ENCODE peak calls at places on chromosomes 11 and 22, in nine cellular contexts. F is left ventricle myocardium inferior, H is astrocyte of the cerebellum, Y is right lobe of liver, P is dorsolateral prefrontal cortex, D is mucosa of descending colon, W is GM06990, V is IMR-90, B is upper lobe of right lung. U is an unnamed sample.

GRCh38 chr11:57729479-57729878 is 11.8 kb upstream of the SELENOH start:
- DNase-seq in V (no peak), D (no peak), F (no peak), H (no peak), P (no peak), W (no peak), B (no peak), Y (no peak), U (no peak)

GRCh38 chr11:76768091-76769047 is 14.8 kb upstream of the TSKU start:
- DNase-seq in D (peak), P (no peak), W (no peak), Y (peak), F (peak), B (peak), V (no peak), H (no peak), U (peak)

GRCh38 chr22:21807545-21807944 is 59.9 kb downstream of the MAPK1 start:
- DNase-seq in Y (no peak), V (peak), P (no peak), B (no peak), W (no peak), F (no peak), H (no peak), D (no peak), U (no peak)

GRCh38 chr11:47724041-47724729 is 9.0 kb upstream of the AGBL2 start:
- DNase-seq in B (no peak), Y (peak), F (no peak), P (no peak), W (no peak), D (peak), V (peak), H (peak), U (no peak)

GRCh38 chr22:35944458-35944857 is 84.2 kb downstream of the RBFOX2 start:
- DNase-seq in F (no peak), W (no peak), D (no peak), P (no peak), H (no peak), V (no peak), Y (no peak), B (no peak), U (no peak)

GRCh38 chr22:40383905-40384304 is 13.5 kb downstream of the SGSM3 start:
- DNase-seq in B (no peak), P (no peak), F (no peak), H (no peak), V (peak), W (no peak), D (no peak), Y (no peak), U (no peak)

GRCh38 chr11:75566763-75567279 is 4.8 kb downstream of the SERPINH1 start:
- DNase-seq in Y (no peak), P (no peak), B (no peak), H (no peak), V (no peak), F (no peak), W (no peak), D (no peak), U (no peak)

GRCh38 chr22:20421507-20421874 is 16.1 kb downstream of the SCARF2 start:
- DNase-seq in B (peak), F (no peak), Y (no peak), D (no peak), V (no peak), W (no peak), P (no peak), H (no peak), U (no peak)

GRCh38 chr11:23570828-23571227 is 710.6 kb upstream of the CCDC179 start:
- DNase-seq in Y (no peak), B (no peak), W (no peak), H (no peak), F (no peak), P (no peak), V (peak), D (no peak), U (no peak)

GRCh38 chr22:24059793-24060192 is 48.7 kb downstream of the CABIN1 start:
- DNase-seq in Y (no peak), P (no peak), F (no peak), W (no peak), V (no peak), D (no peak), B (no peak), H (no peak), U (no peak)

GRCh38 chr22:38348751-38349496 is 31.7 kb upstream of the CSNK1E start:
- DNase-seq in B (peak), W (no peak), V (no peak), H (no peak), P (no peak), Y (peak), D (peak), F (no peak), U (no peak)

GRCh38 chr11:83238111-83238510 is 44.6 kb downstream of the ANKRD42 start:
- DNase-seq in V (peak), H (no peak), Y (no peak), B (no peak), W (no peak), D (no peak), F (no peak), P (no peak), U (no peak)

GRCh38 chr11:120819437-120819836 is 204.5 kb upstream of the TBCEL start:
- DNase-seq in V (no peak), P (no peak), Y (no peak), D (no peak), B (no peak), H (no peak), W (no peak), F (no peak), U (no peak)

GRCh38 chr11:117874910-117875396 is 1.5 kb downstream of the FXYD6 start:
- DNase-seq in V (no peak), B (no peak), H (no peak), W (no peak), D (no peak), Y (no peak), F (no peak), P (no peak), U (no peak)

GRCh38 chr11:12253843-12254281 is 123.5 kb upstream of the PARVA start:
- DNase-seq in W (no peak), B (no peak), Y (peak), P (no peak), V (no peak), D (peak), F (no peak), H (no peak), U (no peak)

GRCh38 chr11:62012451-62013265 is 45.2 kb upstream of the FTH1 start:
- DNase-seq in F (no peak), B (peak), D (no peak), W (no peak), H (no peak), P (no peak), V (peak), Y (no peak), U (no peak)

GRCh38 chr11:57567210-57567511 is 311 bp downstream of the UBE2L6 start:
- DNase-seq in B (no peak), F (no peak), W (no peak), Y (no peak), D (no peak), P (no peak), H (no peak), V (peak), U (peak)

GRCh38 chr11:130527648-130528300 is 79.3 kb downstream of the ADAMTS15 start:
- DNase-seq in W (no peak), Y (no peak), H (no peak), F (peak), P (no peak), V (peak), D (no peak), B (no peak), U (no peak)

GRCh38 chr11:123577081-123577598 is 77.3 kb downstream of the SCN3B start:
- DNase-seq in B (peak), F (peak), V (peak), W (peak), Y (peak), D (peak), P (peak), H (no peak), U (peak)

GRCh38 chr22:22099833-22100812 is 117.5 kb upstream of the TOP3B start:
- DNase-seq in P (no peak), D (no peak), H (no peak), V (peak), B (no peak), F (no peak), Y (no peak), W (no peak), U (peak)

GRCh38 chr11:76075699-76076098 is 130.6 kb downstream of the WNT11 start:
- DNase-seq in F (no peak), Y (no peak), P (no peak), V (peak), H (no peak), W (no peak), B (no peak), D (no peak), U (no peak)

GRCh38 chr11:94142308-94143277 is 14.0 kb downstream of the PANX1 start:
- DNase-seq in V (no peak), H (no peak), B (no peak), P (no peak), D (no peak), Y (no peak), W (no peak), F (no peak), U (no peak)

GRCh38 chr22:36546092-36546804 is 17.3 kb upstream of the EIF3D start:
- DNase-seq in Y (peak), P (peak), W (no peak), H (peak), D (no peak), V (peak), B (no peak), F (peak), U (peak)

GRCh38 chr22:39457546-39458442 is 982 bp downstream of the MGAT3 start:
- DNase-seq in D (no peak), P (no peak), B (no peak), H (no peak), Y (no peak), V (no peak), F (no peak), W (no peak), U (peak)

GRCh38 chr11:44596541-44597276 is 31.2 kb downstream of the CD82 start:
- DNase-seq in P (peak), B (no peak), H (peak), F (no peak), D (no peak), V (no peak), W (peak), Y (no peak), U (peak)

GRCh38 chr11:56932572-56933235 is 56.0 kb upstream of the OR5AK2 start:
- DNase-seq in H (peak), P (no peak), F (no peak), W (no peak), Y (no peak), D (no peak), V (peak), B (no peak), U (no peak)

GRCh38 chr22:29625090-29625825 is 21.8 kb downstream of the NF2 start:
- DNase-seq in F (no peak), V (peak), B (no peak), H (peak), P (peak), W (no peak), Y (no peak), D (no peak), U (peak)

GRCh38 chr11:113470233-113470632 is 5.0 kb downstream of the DRD2 start:
- DNase-seq in D (no peak), B (no peak), W (no peak), F (no peak), V (no peak), Y (no peak), P (no peak), H (no peak), U (no peak)

GRCh38 chr11:37849731-37850130 is 1251.7 kb upstream of the RAG2 start:
- DNase-seq in D (no peak), W (no peak), P (no peak), F (no peak), Y (no peak), H (no peak), B (no peak), V (no peak), U (no peak)

GRCh38 chr11:132973686-132974085 is 558.6 kb downstream of the OPCML start:
- DNase-seq in V (no peak), Y (no peak), P (no peak), F (no peak), W (no peak), B (no peak), D (no peak), H (no peak), U (no peak)

GRCh38 chr11:60844045-60844869 is 2.3 kb downstream of the CCDC86 start:
- DNase-seq in W (no peak), B (no peak), H (no peak), F (no peak), D (no peak), V (peak), Y (no peak), P (no peak), U (no peak)

GRCh38 chr11:65573391-65574146 is 1.2 kb downstream of the FAM89B start:
- DNase-seq in W (no peak), B (no peak), V (no peak), D (peak), Y (no peak), P (no peak), H (no peak), F (no peak), U (no peak)

GRCh38 chr22:27879923-27880322 is 39.1 kb downstream of the PITPNB start:
- DNase-seq in D (no peak), V (peak), P (no peak), H (peak), F (no peak), Y (no peak), W (no peak), B (no peak), U (peak)

GRCh38 chr11:47394322-47395224 is 13.8 kb upstream of the SLC39A13 start:
- DNase-seq in Y (peak), V (peak), P (no peak), F (peak), D (peak), W (peak), H (no peak), B (peak), U (peak)

GRCh38 chr11:71248251-71248570 is 4.2 kb downstream of the SHANK2 start:
- DNase-seq in W (no peak), B (no peak), F (no peak), P (no peak), H (no peak), V (no peak), Y (no peak), D (no peak), U (no peak)

GRCh38 chr11:71248656-71249055 is 3.7 kb downstream of the SHANK2 start:
- DNase-seq in F (no peak), B (peak), P (no peak), W (no peak), Y (no peak), D (no peak), H (no peak), V (no peak), U (no peak)

GRCh38 chr11:71249301-71249700 is 3.1 kb downstream of the SHANK2 start:
- DNase-seq in D (no peak), W (no peak), V (no peak), F (no peak), Y (no peak), B (peak), H (no peak), P (no peak), U (no peak)

GRCh38 chr11:71246559-71246958 is 5.8 kb downstream of the SHANK2 start:
- DNase-seq in H (no peak), B (no peak), V (no peak), Y (no peak), F (no peak), W (no peak), P (no peak), D (no peak), U (no peak)

GRCh38 chr11:71247551-71248250 is 4.7 kb downstream of the SHANK2 start:
- DNase-seq in D (no peak), Y (peak), H (no peak), B (peak), F (peak), V (no peak), W (no peak), P (peak), U (no peak)
- TF ChIP-seq CTCF in D (no peak), Y (no peak), H (peak), B (no peak), F (no peak), V (no peak), W (no peak), P (no peak), U (no peak)

GRCh38 chr22:31750365-31751284 is 693 bp upstream of the PRR14L start:
- DNase-seq in F (no peak), W (no peak), D (no peak), V (no peak), P (no peak), H (no peak), Y (no peak), B (no peak), U (no peak)

GRCh38 chr22:31752096-31752847 is 1.5 kb upstream of the DEPDC5 start:
- DNase-seq in F (no peak), V (no peak), D (no peak), B (no peak), H (no peak), P (no peak), Y (no peak), W (no peak), U (no peak)

GRCh38 chr22:31747441-31747840 is 2.5 kb downstream of the PRR14L start:
- DNase-seq in B (no peak), H (no peak), V (no peak), P (no peak), Y (no peak), F (no peak), W (no peak), D (no peak), U (no peak)

GRCh38 chr22:31749636-31750364 is at the start of gene PRR14L:
- DNase-seq in P (peak), D (peak), V (peak), F (peak), Y (peak), B (peak), H (peak), W (peak), U (peak)

DNA sequence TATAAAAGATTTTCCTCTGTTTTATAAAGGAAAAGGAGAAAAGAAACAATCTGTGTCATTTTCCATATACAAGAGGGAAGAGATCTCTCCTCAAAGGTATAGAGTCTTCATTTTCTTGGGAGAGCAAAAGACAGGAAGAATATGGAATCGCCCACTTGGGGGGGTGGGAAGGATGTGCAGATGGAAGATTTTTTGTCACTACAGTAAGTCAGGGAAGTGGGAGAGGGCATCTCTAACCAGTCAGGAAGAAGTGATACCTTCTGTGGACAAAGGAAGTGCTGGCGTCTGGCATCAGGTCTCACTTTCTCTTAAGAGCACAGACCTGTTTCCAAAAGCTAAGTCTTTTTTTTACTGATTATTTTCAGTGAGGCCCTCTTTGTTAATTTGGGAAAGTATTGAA is 1.4 kb downstream of the PRR14L start:
- DNase-seq in P (no peak), H (no peak), D (no peak), W (peak), V (no peak), F (no peak), B (no peak), Y (no peak), U (peak)
- H3K4me3 ChIP-seq in P (peak), H (peak), D (no peak), W (peak), V (peak), F (peak), B (peak), Y (peak), U (peak)

DNA sequence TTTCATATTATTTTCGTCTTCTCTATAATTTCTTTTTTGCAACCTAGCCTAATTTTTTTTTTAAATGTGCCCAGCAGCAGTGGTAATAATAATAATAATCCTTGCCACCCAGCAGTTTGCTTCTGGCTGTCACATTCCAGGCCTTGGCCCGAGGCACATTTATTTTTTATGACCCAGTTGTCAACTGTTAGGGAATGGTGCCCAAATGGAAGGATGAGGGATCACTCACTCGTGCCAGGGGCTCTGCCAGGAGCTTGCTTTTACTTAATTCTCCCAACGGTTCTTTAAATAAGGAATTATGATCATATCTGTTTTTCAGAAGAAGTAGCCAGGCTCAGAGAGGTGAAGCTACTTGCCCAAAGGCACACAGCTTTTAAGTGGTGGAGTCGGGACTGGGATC is 49.6 kb downstream of the MYO18B start:
- DNase-seq in B (no peak), W (no peak), P (no peak), V (no peak), Y (no peak), H (no peak), D (no peak), F (no peak), U (no peak)
- TF ChIP-seq CTCF in B (no peak), W (no peak), P (no peak), V (no peak), Y (no peak), H (no peak), D (no peak), F (no peak), U (no peak)

GRCh38 chr11:126646701-126647209 is 291.3 kb downstream of the ST3GAL4 start:
- DNase-seq in W (no peak), P (no peak), V (peak), F (no peak), D (no peak), B (no peak), H (no peak), Y (no peak), U (no peak)
- H3K4me3 ChIP-seq in W (no peak), P (no peak), V (no peak), F (no peak), D (no peak), B (no peak), H (no peak), Y (no peak), U (no peak)

GRCh38 chr11:6099577-6099976 is 7.9 kb upstream of the OR56B4 start:
- DNase-seq in H (no peak), F (no peak), W (no peak), Y (no peak), P (no peak), D (no peak), V (no peak), B (no peak), U (no peak)
- TF ChIP-seq CTCF in H (no peak), F (no peak), W (no peak), Y (no peak), P (no peak), D (no peak), V (no peak), B (no peak), U (no peak)

GRCh38 chr11:78132475-78132874 is 7.0 kb downstream of the ALG8 start:
- DNase-seq in F (no peak), V (no peak), H (no peak), D (no peak), B (no peak), P (no peak), Y (no peak), W (no peak), U (no peak)

GRCh38 chr11:78138694-78139421 is 568 bp downstream of the ALG8 start:
- DNase-seq in P (no peak), H (no peak), V (peak), B (no peak), D (peak), F (no peak), Y (no peak), W (peak), U (peak)

GRCh38 chr11:78139422-78140391 is at the start of gene ALG8:
- DNase-seq in F (peak), D (peak), H (peak), P (peak), B (peak), Y (peak), V (peak), W (peak), U (peak)

GRCh38 chr11:78140392-78141077 is 1.1 kb upstream of the ALG8 start:
- DNase-seq in W (no peak), F (no peak), P (no peak), V (no peak), B (no peak), D (no peak), Y (no peak), H (no peak), U (peak)

DNA sequence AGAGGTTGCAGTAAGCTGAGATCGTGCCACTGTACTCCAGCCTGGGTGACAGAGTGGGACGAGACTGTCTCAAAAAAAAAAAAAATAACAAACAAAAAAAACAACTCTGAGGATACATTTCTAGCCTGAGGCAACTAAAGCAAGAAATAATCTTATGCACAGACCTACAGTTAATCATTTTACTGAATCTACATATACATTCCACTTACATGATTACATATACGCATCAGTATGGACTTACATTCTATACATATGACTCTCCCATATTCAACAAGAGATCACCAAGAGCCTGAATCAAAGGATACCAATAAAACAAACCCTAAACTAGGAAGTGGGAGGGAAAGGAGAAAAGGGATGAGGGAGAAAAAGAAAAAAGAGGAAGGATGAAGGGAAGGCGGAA is 1.1 kb downstream of the ALG8 start:
- DNase-seq in B (no peak), F (no peak), H (no peak), P (no peak), Y (no peak), V (peak), D (no peak), W (no peak), U (no peak)
- H3K4me3 ChIP-seq in B (peak), F (peak), H (peak), P (peak), Y (no peak), V (peak), D (no peak), W (peak), U (peak)

GRCh38 chr11:8758619-8759169 is 76.1 kb downstream of the RPL27A start:
- DNase-seq in Y (no peak), B (no peak), F (no peak), D (no peak), P (no peak), V (no peak), H (no peak), W (no peak), U (no peak)
- TF ChIP-seq CTCF in Y (no peak), B (no peak), F (no peak), D (no peak), P (no peak), V (no peak), H (no peak), W (no peak), U (no peak)